ENCODE peak calls at places on chromosomes 7 and 10, in eight cellular contexts. S is CD4-positive, CD25-positive, alpha-beta regulatory T cell; H is CD8-positive, alpha-beta T cell; I is A549; Q is mucosa of descending colon; N is heart right ventricle; L is right cardiac atrium; J is upper lobe of left lung. C is an unnamed sample.

GRCh38 chr7:54858008-54858692 is 99.1 kb upstream of the SEC61G start:
- ATAC-seq in J (peak), I (no peak), S (no peak), N (no peak), L (no peak), H (no peak), Q (no peak), C (no peak)

GRCh38 chr10:69214666-69215131 is 5.4 kb upstream of the HKDC1 start:
- ATAC-seq in S (no peak), N (no peak), L (no peak), H (no peak), Q (no peak), J (no peak), I (no peak), C (no peak)

GRCh38 chr10:28594401-28594800 is 61.5 kb downstream of the WAC start:
- ATAC-seq in S (peak), I (no peak), Q (no peak), L (no peak), J (no peak), N (no peak), H (peak), C (no peak)

GRCh38 chr10:93458821-93459257 is 23.3 kb downstream of the MYOF start:
- ATAC-seq in J (peak), S (no peak), N (peak), I (peak), Q (peak), H (no peak), L (peak), C (peak)

GRCh38 chr10:60343254-60343653 is 46.4 kb downstream of the ANK3 start:
- ATAC-seq in L (no peak), S (no peak), I (no peak), J (no peak), N (no peak), Q (no peak), H (no peak), C (no peak)

GRCh38 chr7:27750336-27750735 is 10.4 kb downstream of the TAX1BP1 start:
- ATAC-seq in J (no peak), Q (no peak), L (no peak), N (no peak), H (no peak), I (no peak), S (no peak), C (no peak)

GRCh38 chr10:8073696-8074416 is 19.4 kb downstream of the GATA3 start:
- ATAC-seq in Q (no peak), N (no peak), L (no peak), I (peak), J (no peak), S (peak), H (peak), C (no peak)

GRCh38 chr7:86953219-86953618 is 106.2 kb downstream of the ELAPOR2 start:
- ATAC-seq in Q (no peak), S (no peak), H (no peak), I (no peak), L (no peak), N (no peak), J (no peak), C (no peak)

GRCh38 chr10:79103585-79103984 is 34.8 kb downstream of the ZMIZ1 start:
- ATAC-seq in I (no peak), S (no peak), L (no peak), Q (no peak), N (peak), H (no peak), J (no peak), C (no peak)

GRCh38 chr7:7920481-7920880 is 48.1 kb upstream of the GLCCI1 start:
- ATAC-seq in I (no peak), N (no peak), L (no peak), Q (peak), H (peak), J (no peak), S (peak), C (no peak)

GRCh38 chr10:44662002-44662401 is 249.1 kb upstream of the TMEM72 start:
- ATAC-seq in J (no peak), S (no peak), L (no peak), I (no peak), Q (no peak), H (no peak), N (no peak), C (no peak)

GRCh38 chr10:12594448-12594944 is 245.1 kb downstream of the CAMK1D start:
- ATAC-seq in N (peak), Q (peak), L (no peak), S (peak), I (no peak), J (no peak), H (peak), C (peak)

GRCh38 chr7:90564455-90564854 is 31.7 kb upstream of the CDK14 start:
- ATAC-seq in S (no peak), H (no peak), I (no peak), L (no peak), Q (no peak), J (no peak), N (no peak), C (no peak)

GRCh38 chr7:87599336-87599735 is 1.3 kb downstream of the ABCB1 start:
- ATAC-seq in Q (peak), H (peak), L (no peak), S (no peak), N (no peak), J (no peak), I (no peak), C (no peak)

GRCh38 chr7:113087278-113087998 is 811 bp upstream of the GPR85 start:
- ATAC-seq in I (no peak), S (no peak), N (peak), J (peak), L (peak), H (peak), Q (peak), C (peak)

GRCh38 chr10:62735464-62736188 is 68.9 kb upstream of the ADO start:
- ATAC-seq in N (no peak), H (no peak), J (no peak), Q (no peak), S (no peak), I (no peak), L (no peak), C (no peak)

GRCh38 chr7:101507791-101508252 is 121.3 kb downstream of the MYL10 start:
- ATAC-seq in H (no peak), J (no peak), I (peak), L (no peak), Q (peak), N (no peak), S (no peak), C (no peak)

GRCh38 chr10:126956712-126957108 is 51.5 kb downstream of the DOCK1 start:
- ATAC-seq in I (no peak), S (no peak), H (no peak), N (no peak), Q (no peak), L (no peak), J (no peak), C (no peak)

GRCh38 chr7:108093903-108094302 is 36.3 kb downstream of the LAMB4 start:
- ATAC-seq in N (peak), S (no peak), H (no peak), Q (no peak), J (no peak), I (no peak), L (peak), C (no peak)

GRCh38 chr10:129570185-129570584 is 103.1 kb downstream of the MGMT start:
- ATAC-seq in S (no peak), J (no peak), Q (no peak), L (no peak), H (no peak), N (no peak), I (no peak), C (no peak)

GRCh38 chr7:35528381-35528977 is 166.5 kb downstream of the HERPUD2 start:
- ATAC-seq in L (no peak), N (no peak), J (no peak), I (no peak), S (no peak), H (no peak), Q (no peak), C (no peak)

GRCh38 chr10:122577311-122577885 is 16.8 kb downstream of the DMBT1 start:
- ATAC-seq in J (no peak), I (no peak), N (no peak), H (no peak), Q (no peak), S (no peak), L (no peak), C (no peak)

GRCh38 chr10:30736685-30737232 is 107.2 kb upstream of the LYZL2 start:
- ATAC-seq in L (peak), J (peak), N (no peak), H (no peak), I (peak), S (no peak), Q (peak), C (peak)

GRCh38 chr7:47950714-47951113 is 2.4 kb upstream of the PKD1L1 start:
- ATAC-seq in J (peak), N (peak), I (no peak), Q (peak), L (peak), H (no peak), S (no peak), C (peak)

GRCh38 chr7:158403013-158403821 is 184.4 kb downstream of the PTPRN2 start:
- ATAC-seq in J (no peak), I (no peak), Q (peak), L (no peak), N (no peak), H (no peak), S (no peak), C (no peak)

GRCh38 chr7:105512415-105512814 is 9.7 kb downstream of the PUS7 start:
- ATAC-seq in S (no peak), Q (no peak), J (no peak), N (no peak), L (no peak), H (no peak), I (no peak), C (no peak)

GRCh38 chr10:121266370-121266769 is 331.9 kb downstream of the FGFR2 start:
- ATAC-seq in S (no peak), H (no peak), N (no peak), J (no peak), I (no peak), L (no peak), Q (no peak), C (no peak)

GRCh38 chr7:116689787-116690186 is 17.8 kb downstream of the MET start:
- ATAC-seq in Q (no peak), J (peak), L (no peak), I (no peak), N (no peak), H (no peak), S (no peak), C (no peak)

DNA sequence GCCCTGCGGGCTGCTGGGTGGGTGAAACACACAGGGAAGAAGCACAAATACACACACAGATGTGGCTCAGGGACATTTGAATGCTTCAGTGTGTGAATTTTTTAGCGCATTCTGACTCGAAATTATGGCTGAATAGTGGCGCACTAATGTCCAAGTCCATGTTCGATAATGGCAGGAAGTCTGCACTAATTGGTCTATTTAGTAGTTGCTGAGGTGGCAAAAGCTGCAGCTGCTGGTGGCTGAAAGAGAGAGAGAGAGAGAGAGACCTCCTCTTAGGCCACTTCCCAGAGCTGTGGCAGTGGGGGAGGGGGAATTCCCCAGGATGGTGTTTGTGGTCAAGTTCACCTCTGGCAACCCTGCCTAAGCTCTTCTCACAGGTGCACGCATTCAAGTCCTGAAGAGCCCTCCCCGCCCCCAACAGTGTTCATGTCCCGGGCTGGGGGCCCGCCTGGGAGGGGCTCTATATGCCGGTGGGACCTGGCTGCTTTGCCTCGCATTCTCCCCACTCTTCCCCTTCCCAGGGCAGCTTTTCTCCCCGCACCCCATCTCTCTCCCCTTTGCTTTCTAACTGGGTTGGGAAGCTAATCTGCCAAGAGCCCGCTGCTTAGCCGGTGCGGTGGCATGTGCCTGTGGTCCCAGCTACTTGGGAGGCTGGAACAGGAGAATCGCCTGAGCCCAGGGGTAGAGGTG is 6.0 kb upstream of the MNX1 start:
- ATAC-seq in Q (no peak), N (no peak), S (no peak), H (no peak), J (no peak), I (no peak), L (no peak), C (no peak)
- H3K4me3 ChIP-seq in Q (no peak), N (no peak), S (no peak), H (no peak), J (no peak), I (no peak), L (no peak), C (no peak)

DNA sequence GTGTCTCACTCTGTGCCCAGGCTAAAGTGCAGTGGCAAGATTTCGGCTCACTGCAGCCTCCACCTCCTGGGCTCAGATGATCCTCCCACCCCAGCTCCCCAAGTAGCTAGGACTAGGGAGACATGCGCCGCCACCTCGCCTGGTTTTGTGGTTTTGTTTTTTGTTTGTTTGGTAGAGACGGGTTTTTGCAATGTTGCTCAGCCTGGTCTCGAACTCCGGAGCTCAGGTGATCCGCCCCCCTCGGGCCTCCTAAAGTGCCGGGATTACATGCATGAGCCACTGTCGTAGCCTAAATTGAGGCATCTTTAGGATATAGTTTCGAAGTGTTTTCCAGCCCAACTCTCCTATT is 781 bp downstream of the ZNF727 start:
- ATAC-seq in N (no peak), S (no peak), I (no peak), L (peak), H (no peak), J (no peak), Q (no peak), C (no peak)
- H3K4me3 ChIP-seq in N (peak), S (no peak), I (no peak), L (peak), H (no peak), J (peak), Q (no peak), C (peak)

DNA sequence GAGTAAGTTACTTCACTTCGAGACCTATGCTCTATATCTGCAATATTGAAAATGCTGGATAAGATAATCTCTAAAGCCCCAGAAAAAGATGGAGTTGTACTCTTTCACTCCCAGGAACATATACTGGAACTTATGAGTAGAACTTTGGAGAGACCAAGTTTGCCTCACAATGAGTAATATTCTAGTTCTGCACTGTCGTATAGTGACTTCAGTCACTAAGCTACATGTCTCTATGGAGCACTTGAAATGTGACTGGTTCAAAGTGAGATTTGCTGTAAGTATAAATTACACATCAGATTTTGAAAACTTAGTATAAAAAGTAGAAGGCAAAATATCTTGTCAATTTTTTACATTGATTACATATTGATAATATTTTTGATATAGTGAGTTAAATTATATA is 116.4 kb downstream of the PTEN start:
- ATAC-seq in J (no peak), Q (no peak), H (no peak), S (no peak), N (no peak), I (no peak), L (no peak), C (no peak)
- H3K4me3 ChIP-seq in J (no peak), Q (no peak), H (no peak), S (no peak), N (no peak), I (no peak), L (no peak), C (no peak)

GRCh38 chr10:32954080-32954479 is 4.0 kb downstream of the ITGB1 start:
- ATAC-seq in S (no peak), Q (no peak), I (no peak), H (no peak), J (no peak), N (no peak), L (no peak), C (no peak)

GRCh38 chr10:32952094-32952493 is 5.9 kb downstream of the ITGB1 start:
- ATAC-seq in L (no peak), S (no peak), I (no peak), N (no peak), Q (no peak), J (no peak), H (no peak), C (no peak)

GRCh38 chr10:32952541-32953276 is 5.3 kb downstream of the ITGB1 start:
- ATAC-seq in S (no peak), I (no peak), N (no peak), Q (no peak), J (no peak), H (no peak), L (no peak), C (no peak)

GRCh38 chr10:32954545-32955298 is 3.3 kb downstream of the ITGB1 start:
- ATAC-seq in L (no peak), H (no peak), J (no peak), N (no peak), S (no peak), I (no peak), Q (no peak), C (no peak)

DNA sequence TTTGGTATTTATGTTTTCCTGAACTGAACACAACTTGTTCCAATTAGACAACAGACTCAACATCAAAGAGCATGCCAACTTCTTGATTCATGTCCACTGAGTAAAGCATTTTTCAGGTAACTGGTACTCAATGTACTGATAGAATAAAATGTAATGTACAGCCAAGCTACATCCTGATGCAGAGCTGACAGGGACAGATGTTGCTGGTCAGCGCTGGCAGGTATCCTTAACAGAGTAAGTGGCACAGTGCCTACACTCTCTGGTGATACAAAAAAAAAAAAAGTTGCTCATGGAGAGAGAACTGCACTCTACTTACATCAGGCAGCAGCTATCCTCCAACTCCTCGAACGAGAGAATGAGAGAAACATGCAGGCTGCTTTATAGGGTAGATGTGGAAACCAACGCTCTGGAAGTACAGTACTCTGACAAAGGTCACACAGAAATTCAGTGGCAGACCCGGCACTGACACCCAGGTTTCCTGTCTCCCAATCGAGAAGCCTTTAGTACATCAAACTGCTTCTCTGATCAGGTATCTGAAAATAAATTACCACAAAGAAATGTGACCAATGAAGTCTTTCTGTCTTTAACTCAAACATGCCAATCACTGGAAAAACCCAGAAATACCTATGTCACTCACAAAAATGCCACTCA is 4.6 kb downstream of the ITGB1 start:
- ATAC-seq in S (no peak), N (no peak), L (no peak), J (no peak), Q (no peak), H (no peak), I (no peak), C (no peak)
- H3K4me3 ChIP-seq in S (peak), N (no peak), L (no peak), J (no peak), Q (no peak), H (no peak), I (peak), C (peak)

GRCh38 chr10:6574777-6575176 is 5.3 kb downstream of the PRKCQ start:
- ATAC-seq in Q (no peak), H (no peak), N (no peak), S (no peak), L (no peak), I (no peak), J (no peak), C (no peak)
- H3K4me3 ChIP-seq in Q (no peak), H (no peak), N (no peak), S (peak), L (no peak), I (no peak), J (no peak), C (no peak)

C was measured in gastroesophageal sphincter.